ENCODE peak calls at places on chromosomes 13 and 19, in four cellular contexts. One of them, this sample, is unnamed.

GRCh38 chr19:29381353-29382203 is 144.2 kb upstream of the VSTM2B start:
- DNase-seq in fibroblast of lung: no peak
- DNase-seq in CD4-positive, alpha-beta T cell: no peak
- DNase-seq in AG09309: no peak
- DNase-seq in this sample: no peak

GRCh38 chr13:41344358-41344757 is 33.3 kb downstream of the NAA16 start:
- DNase-seq in AG09309: no peak
- DNase-seq in fibroblast of lung: no peak
- DNase-seq in CD4-positive, alpha-beta T cell: no peak
- DNase-seq in this sample: no peak

GRCh38 chr19:35296644-35297514 is 4.9 kb downstream of the MAG start:
- DNase-seq in CD4-positive, alpha-beta T cell: no peak
- DNase-seq in AG09309: no peak
- DNase-seq in fibroblast of lung: no peak
- DNase-seq in this sample: no peak

GRCh38 chr19:49153167-49153809 is 1.9 kb downstream of the HRC start:
- DNase-seq in fibroblast of lung: no peak
- DNase-seq in CD4-positive, alpha-beta T cell: no peak
- DNase-seq in AG09309: no peak
- DNase-seq in this sample: no peak

GRCh38 chr19:58474291-58474996 is 1.7 kb upstream of the ZNF446 start:
- DNase-seq in CD4-positive, alpha-beta T cell: no peak
- DNase-seq in AG09309: no peak
- DNase-seq in fibroblast of lung: peak
- DNase-seq in this sample: no peak

GRCh38 chr13:67069117-67069767 is 160.9 kb downstream of the PCDH9 start:
- DNase-seq in AG09309: no peak
- DNase-seq in fibroblast of lung: no peak
- DNase-seq in CD4-positive, alpha-beta T cell: no peak
- DNase-seq in this sample: no peak

GRCh38 chr13:80871481-80871880 is 530.6 kb upstream of the SPRY2 start:
- DNase-seq in fibroblast of lung: peak
- DNase-seq in AG09309: no peak
- DNase-seq in CD4-positive, alpha-beta T cell: no peak
- DNase-seq in this sample: no peak

GRCh38 chr19:49546825-49547565 is 19.2 kb downstream of the RCN3 start:
- DNase-seq in fibroblast of lung: peak
- DNase-seq in CD4-positive, alpha-beta T cell: no peak
- DNase-seq in AG09309: peak
- DNase-seq in this sample: no peak

GRCh38 chr13:99264053-99264452 is 5.9 kb upstream of the GPR18 start:
- DNase-seq in fibroblast of lung: no peak
- DNase-seq in AG09309: no peak
- DNase-seq in CD4-positive, alpha-beta T cell: no peak
- DNase-seq in this sample: no peak

GRCh38 chr13:30850867-30851211 is 55.2 kb upstream of the MEDAG start:
- DNase-seq in fibroblast of lung: no peak
- DNase-seq in AG09309: no peak
- DNase-seq in CD4-positive, alpha-beta T cell: no peak
- DNase-seq in this sample: no peak

GRCh38 chr19:273393-273792 is 17.8 kb downstream of the PLPP2 start:
- DNase-seq in fibroblast of lung: no peak
- DNase-seq in CD4-positive, alpha-beta T cell: no peak
- DNase-seq in AG09309: no peak
- DNase-seq in this sample: no peak

GRCh38 chr13:33462109-33462508 is 176.6 kb upstream of the STARD13 start:
- DNase-seq in AG09309: no peak
- DNase-seq in CD4-positive, alpha-beta T cell: no peak
- DNase-seq in fibroblast of lung: no peak
- DNase-seq in this sample: no peak

GRCh38 chr19:293436-294110 is 2.4 kb upstream of the PLPP2 start:
- DNase-seq in fibroblast of lung: no peak
- DNase-seq in AG09309: no peak
- DNase-seq in CD4-positive, alpha-beta T cell: no peak
- DNase-seq in this sample: no peak

GRCh38 chr19:16920816-16921529 is 32.2 kb downstream of the F2RL3 start:
- DNase-seq in AG09309: peak
- DNase-seq in fibroblast of lung: peak
- DNase-seq in CD4-positive, alpha-beta T cell: no peak
- DNase-seq in this sample: no peak

GRCh38 chr13:42495256-42495655 is 78.7 kb upstream of the TNFSF11 start:
- DNase-seq in CD4-positive, alpha-beta T cell: no peak
- DNase-seq in fibroblast of lung: no peak
- DNase-seq in AG09309: no peak
- DNase-seq in this sample: no peak

GRCh38 chr19:601310-601709 is 11.6 kb downstream of the HCN2 start:
- DNase-seq in AG09309: no peak
- DNase-seq in CD4-positive, alpha-beta T cell: no peak
- DNase-seq in fibroblast of lung: no peak
- DNase-seq in this sample: no peak

DNA sequence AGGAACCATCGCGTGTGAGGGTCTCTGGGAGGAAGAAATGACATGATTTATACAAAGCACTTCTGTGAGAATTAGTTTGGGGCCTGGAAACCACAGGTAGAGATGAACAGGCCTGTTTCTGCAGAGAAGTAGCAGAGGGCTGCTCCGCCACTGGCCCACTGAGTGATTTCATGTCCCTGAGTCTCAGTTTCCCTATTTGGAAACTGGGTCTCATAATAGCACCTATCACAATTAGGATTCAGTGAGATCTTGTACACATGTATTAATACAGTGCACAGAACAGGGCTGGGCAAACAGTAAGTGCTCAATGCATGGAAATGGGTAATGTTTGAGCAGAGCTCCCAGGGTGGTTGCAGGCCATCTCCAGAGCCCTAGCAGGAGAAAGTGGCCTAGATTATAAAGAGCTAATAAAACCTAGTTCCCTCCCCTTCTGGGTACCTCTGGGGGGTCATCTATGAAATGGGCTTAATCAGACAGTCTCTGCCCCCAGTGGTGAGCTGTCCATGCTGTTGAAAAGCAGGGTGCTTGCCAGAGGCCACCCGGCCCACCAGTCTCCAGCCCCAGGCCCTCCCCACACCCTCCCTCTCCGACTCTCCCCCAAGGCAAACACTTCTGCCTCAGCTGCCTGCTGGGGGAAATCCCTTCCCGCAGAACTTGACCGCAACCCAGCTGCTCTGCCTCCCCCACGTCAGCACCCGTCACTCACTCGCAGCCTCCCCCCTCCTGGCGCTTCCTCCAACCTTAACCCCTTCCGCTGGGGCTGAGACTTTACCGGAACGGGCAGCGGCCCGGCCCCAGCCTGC is 4.5 kb downstream of the BCL3 start:
- DNase-seq in CD4-positive, alpha-beta T cell: peak
- DNase-seq in AG09309: peak
- DNase-seq in fibroblast of lung: peak
- DNase-seq in this sample: peak
- TF ChIP-seq CTCF in CD4-positive, alpha-beta T cell: no peak
- TF ChIP-seq CTCF in AG09309: peak
- TF ChIP-seq CTCF in fibroblast of lung: peak
- TF ChIP-seq CTCF in this sample: no peak

GRCh38 chr19:51096473-51097165 is 11.6 kb downstream of the CTU1 start:
- DNase-seq in CD4-positive, alpha-beta T cell: no peak
- DNase-seq in fibroblast of lung: no peak
- DNase-seq in AG09309: no peak
- DNase-seq in this sample: no peak
- TF ChIP-seq CTCF in CD4-positive, alpha-beta T cell: peak
- TF ChIP-seq CTCF in fibroblast of lung: peak
- TF ChIP-seq CTCF in AG09309: no peak
- TF ChIP-seq CTCF in this sample: no peak

DNA sequence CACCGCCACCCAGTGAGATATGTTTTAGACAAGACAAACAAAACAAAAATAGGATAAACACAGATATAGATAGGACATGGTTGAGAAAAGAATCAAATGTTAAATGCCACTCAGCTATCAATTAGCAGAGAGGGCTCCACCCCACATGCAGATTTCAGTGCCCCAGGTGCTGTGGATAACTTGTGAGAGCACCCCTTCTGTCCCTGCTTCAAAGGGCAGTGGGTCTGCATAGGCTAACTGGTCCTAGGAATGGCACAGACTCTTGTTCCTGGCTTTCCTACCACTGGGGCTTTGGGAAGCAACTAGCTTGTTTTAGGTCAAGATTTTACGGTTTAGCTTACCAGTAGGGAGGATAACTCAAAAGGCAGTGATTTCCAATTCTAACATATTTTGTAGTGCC is 460.3 kb downstream of the TSHZ3 start:
- DNase-seq in AG09309: no peak
- DNase-seq in fibroblast of lung: no peak
- DNase-seq in CD4-positive, alpha-beta T cell: no peak
- DNase-seq in this sample: no peak
- TF ChIP-seq CTCF in AG09309: no peak
- TF ChIP-seq CTCF in fibroblast of lung: no peak
- TF ChIP-seq CTCF in CD4-positive, alpha-beta T cell: no peak
- TF ChIP-seq CTCF in this sample: no peak

GRCh38 chr13:101545521-101545920 is 93.0 kb downstream of the ITGBL1 start:
- DNase-seq in fibroblast of lung: no peak
- DNase-seq in AG09309: no peak
- DNase-seq in CD4-positive, alpha-beta T cell: no peak
- DNase-seq in this sample: no peak
- TF ChIP-seq CTCF in fibroblast of lung: peak
- TF ChIP-seq CTCF in AG09309: peak
- TF ChIP-seq CTCF in CD4-positive, alpha-beta T cell: no peak
- TF ChIP-seq CTCF in this sample: no peak

GRCh38 chr13:110715395-110716234 is 2.1 kb downstream of the ING1 start:
- DNase-seq in CD4-positive, alpha-beta T cell: peak
- DNase-seq in AG09309: peak
- DNase-seq in fibroblast of lung: peak
- DNase-seq in this sample: peak

GRCh38 chr13:110713642-110713952 is at the start of gene ING1:
- DNase-seq in AG09309: no peak
- DNase-seq in CD4-positive, alpha-beta T cell: no peak
- DNase-seq in fibroblast of lung: no peak
- DNase-seq in this sample: no peak

GRCh38 chr13:110713981-110714797 is 689 bp downstream of the ING1 start:
- DNase-seq in AG09309: no peak
- DNase-seq in fibroblast of lung: peak
- DNase-seq in CD4-positive, alpha-beta T cell: peak
- DNase-seq in this sample: peak

GRCh38 chr13:110716235-110716505 is 2.7 kb downstream of the ING1 start:
- DNase-seq in AG09309: no peak
- DNase-seq in CD4-positive, alpha-beta T cell: no peak
- DNase-seq in fibroblast of lung: peak
- DNase-seq in this sample: no peak

GRCh38 chr13:110714798-110715394 is 1.4 kb downstream of the ING1 start:
- DNase-seq in fibroblast of lung: peak
- DNase-seq in AG09309: no peak
- DNase-seq in CD4-positive, alpha-beta T cell: peak
- DNase-seq in this sample: peak
- TF ChIP-seq CTCF in fibroblast of lung: peak
- TF ChIP-seq CTCF in AG09309: peak
- TF ChIP-seq CTCF in CD4-positive, alpha-beta T cell: no peak
- TF ChIP-seq CTCF in this sample: no peak